ENCODE peak calls at places on chromosomes 5 and 9, in seven cellular contexts. One of them, this sample, is unnamed.

GRCh38 chr5:96885518-96886338 is 9.4 kb downstream of the ERAP2 start:
- DNase-seq in lung: no peak
- DNase-seq in breast epithelium: no peak
- DNase-seq in pancreas: no peak
- DNase-seq in psoas muscle: no peak
- DNase-seq in uterus: no peak
- DNase-seq in osteoblast: no peak
- DNase-seq in this sample: no peak

GRCh38 chr5:664994-665360 is 28.2 kb downstream of the TPPP start:
- DNase-seq in lung: no peak
- DNase-seq in breast epithelium: no peak
- DNase-seq in pancreas: peak
- DNase-seq in psoas muscle: peak
- DNase-seq in uterus: no peak
- DNase-seq in osteoblast: no peak
- DNase-seq in this sample: no peak

GRCh38 chr9:68706579-68707201 is 1.6 kb downstream of the PIP5K1B start:
- DNase-seq in lung: no peak
- DNase-seq in breast epithelium: no peak
- DNase-seq in pancreas: no peak
- DNase-seq in psoas muscle: no peak
- DNase-seq in uterus: no peak
- DNase-seq in osteoblast: no peak
- DNase-seq in this sample: peak

GRCh38 chr5:57777174-57777581 is 294.6 kb upstream of the ACTBL2 start:
- DNase-seq in lung: no peak
- DNase-seq in breast epithelium: no peak
- DNase-seq in pancreas: no peak
- DNase-seq in psoas muscle: no peak
- DNase-seq in uterus: no peak
- DNase-seq in osteoblast: no peak
- DNase-seq in this sample: no peak

GRCh38 chr9:36148652-36149051 is 12.1 kb downstream of the GLIPR2 start:
- DNase-seq in lung: peak
- DNase-seq in breast epithelium: peak
- DNase-seq in pancreas: peak
- DNase-seq in psoas muscle: peak
- DNase-seq in uterus: peak
- DNase-seq in osteoblast: peak
- DNase-seq in this sample: peak

GRCh38 chr9:119736478-119737454 is 367.5 kb upstream of the BRINP1 start:
- DNase-seq in lung: no peak
- DNase-seq in breast epithelium: no peak
- DNase-seq in pancreas: no peak
- DNase-seq in psoas muscle: no peak
- DNase-seq in uterus: no peak
- DNase-seq in osteoblast: peak
- DNase-seq in this sample: peak

GRCh38 chr5:166428264-166428663 is 1863.2 kb upstream of the WWC1 start:
- DNase-seq in lung: no peak
- DNase-seq in breast epithelium: no peak
- DNase-seq in pancreas: no peak
- DNase-seq in psoas muscle: no peak
- DNase-seq in uterus: no peak
- DNase-seq in osteoblast: no peak
- DNase-seq in this sample: no peak

GRCh38 chr9:72315510-72316287 is 49.3 kb downstream of the ZFAND5 start:
- DNase-seq in lung: peak
- DNase-seq in breast epithelium: peak
- DNase-seq in pancreas: no peak
- DNase-seq in psoas muscle: peak
- DNase-seq in uterus: no peak
- DNase-seq in osteoblast: no peak
- DNase-seq in this sample: no peak

GRCh38 chr5:81021951-81022687 is 62.0 kb downstream of the RASGRF2 start:
- DNase-seq in lung: no peak
- DNase-seq in breast epithelium: no peak
- DNase-seq in pancreas: no peak
- DNase-seq in psoas muscle: no peak
- DNase-seq in uterus: no peak
- DNase-seq in osteoblast: no peak
- DNase-seq in this sample: no peak

GRCh38 chr5:170225326-170226137 is 7.3 kb upstream of the C5orf58 start:
- DNase-seq in lung: peak
- DNase-seq in breast epithelium: peak
- DNase-seq in pancreas: peak
- DNase-seq in psoas muscle: peak
- DNase-seq in uterus: peak
- DNase-seq in osteoblast: peak
- DNase-seq in this sample: peak

GRCh38 chr9:98879958-98880300 is 63.8 kb upstream of the COL15A1 start:
- DNase-seq in lung: no peak
- DNase-seq in breast epithelium: no peak
- DNase-seq in pancreas: no peak
- DNase-seq in psoas muscle: peak
- DNase-seq in uterus: peak
- DNase-seq in osteoblast: no peak
- DNase-seq in this sample: no peak

GRCh38 chr5:94314507-94315170 is 303.8 kb downstream of the KIAA0825 start:
- DNase-seq in lung: no peak
- DNase-seq in breast epithelium: no peak
- DNase-seq in pancreas: no peak
- DNase-seq in psoas muscle: no peak
- DNase-seq in uterus: no peak
- DNase-seq in osteoblast: no peak
- DNase-seq in this sample: no peak

GRCh38 chr5:68225188-68225910 is 9.8 kb downstream of the PIK3R1 start:
- DNase-seq in lung: peak
- DNase-seq in breast epithelium: peak
- DNase-seq in pancreas: peak
- DNase-seq in psoas muscle: peak
- DNase-seq in uterus: peak
- DNase-seq in osteoblast: peak
- DNase-seq in this sample: no peak

GRCh38 chr5:137481596-137481995 is 17.5 kb downstream of the SPOCK1 start:
- DNase-seq in lung: no peak
- DNase-seq in breast epithelium: no peak
- DNase-seq in pancreas: no peak
- DNase-seq in psoas muscle: no peak
- DNase-seq in uterus: no peak
- DNase-seq in osteoblast: no peak
- DNase-seq in this sample: no peak

GRCh38 chr5:115831163-115831768 is 10.1 kb downstream of the ATG12 start:
- DNase-seq in lung: no peak
- DNase-seq in breast epithelium: no peak
- DNase-seq in pancreas: no peak
- DNase-seq in psoas muscle: no peak
- DNase-seq in uterus: no peak
- DNase-seq in osteoblast: no peak
- DNase-seq in this sample: no peak

GRCh38 chr9:738209-738915 is 103.1 kb upstream of the DMRT1 start:
- DNase-seq in lung: peak
- DNase-seq in breast epithelium: no peak
- DNase-seq in pancreas: no peak
- DNase-seq in psoas muscle: peak
- DNase-seq in uterus: peak
- DNase-seq in osteoblast: peak
- DNase-seq in this sample: no peak

GRCh38 chr5:119022773-119023172 is 34.4 kb upstream of the DTWD2 start:
- DNase-seq in lung: no peak
- DNase-seq in breast epithelium: no peak
- DNase-seq in pancreas: no peak
- DNase-seq in psoas muscle: no peak
- DNase-seq in uterus: no peak
- DNase-seq in osteoblast: no peak
- DNase-seq in this sample: no peak

GRCh38 chr9:136757751-136758140 is 297 bp downstream of the LCN8 start:
- DNase-seq in lung: no peak
- DNase-seq in breast epithelium: no peak
- DNase-seq in pancreas: no peak
- DNase-seq in psoas muscle: peak
- DNase-seq in uterus: no peak
- DNase-seq in osteoblast: peak
- DNase-seq in this sample: no peak

GRCh38 chr9:71263451-71263850 is 142.0 kb upstream of the TRPM3 start:
- DNase-seq in lung: no peak
- DNase-seq in breast epithelium: no peak
- DNase-seq in pancreas: no peak
- DNase-seq in psoas muscle: no peak
- DNase-seq in uterus: no peak
- DNase-seq in osteoblast: no peak
- DNase-seq in this sample: no peak

GRCh38 chr9:134693011-134693410 is 51.4 kb downstream of the COL5A1 start:
- DNase-seq in lung: no peak
- DNase-seq in breast epithelium: no peak
- DNase-seq in pancreas: no peak
- DNase-seq in psoas muscle: no peak
- DNase-seq in uterus: no peak
- DNase-seq in osteoblast: peak
- DNase-seq in this sample: no peak

GRCh38 chr5:98121036-98121936 is 652.2 kb upstream of the RGMB start:
- DNase-seq in lung: no peak
- DNase-seq in breast epithelium: no peak
- DNase-seq in pancreas: no peak
- DNase-seq in psoas muscle: no peak
- DNase-seq in uterus: no peak
- DNase-seq in osteoblast: no peak
- DNase-seq in this sample: no peak

GRCh38 chr5:1672396-1672795 is 127.2 kb downstream of the MRPL36 start:
- DNase-seq in lung: peak
- DNase-seq in breast epithelium: peak
- DNase-seq in pancreas: no peak
- DNase-seq in psoas muscle: no peak
- DNase-seq in uterus: no peak
- DNase-seq in osteoblast: no peak
- DNase-seq in this sample: no peak

DNA sequence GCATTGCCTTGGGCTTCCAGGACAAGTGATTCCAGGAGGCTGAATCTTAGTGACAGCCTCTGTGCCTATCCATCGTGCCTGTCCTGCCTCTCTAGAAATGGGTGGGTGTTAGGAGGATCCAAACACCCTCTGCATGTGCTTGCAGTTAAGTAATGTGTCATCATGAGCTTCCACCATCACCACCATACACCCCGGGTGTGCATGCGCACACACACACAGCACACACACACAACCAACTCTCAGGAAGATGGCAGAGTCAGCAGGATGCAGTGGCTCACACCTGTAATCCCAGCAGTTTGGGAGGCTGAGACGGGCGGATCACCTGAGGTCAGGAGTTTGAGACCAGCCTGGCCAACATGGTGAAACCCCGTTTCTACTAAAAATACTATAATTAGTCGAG is 22.8 kb upstream of the CERCAM start:
- DNase-seq in lung: no peak
- DNase-seq in breast epithelium: no peak
- DNase-seq in pancreas: no peak
- DNase-seq in psoas muscle: no peak
- DNase-seq in uterus: no peak
- DNase-seq in osteoblast: peak
- DNase-seq in this sample: no peak
- H3K27ac ChIP-seq in lung: no peak
- H3K27ac ChIP-seq in breast epithelium: no peak
- H3K27ac ChIP-seq in pancreas: no peak
- H3K27ac ChIP-seq in psoas muscle: no peak
- H3K27ac ChIP-seq in uterus: no peak
- H3K27ac ChIP-seq in osteoblast: no peak
- H3K27ac ChIP-seq in this sample: no peak

DNA sequence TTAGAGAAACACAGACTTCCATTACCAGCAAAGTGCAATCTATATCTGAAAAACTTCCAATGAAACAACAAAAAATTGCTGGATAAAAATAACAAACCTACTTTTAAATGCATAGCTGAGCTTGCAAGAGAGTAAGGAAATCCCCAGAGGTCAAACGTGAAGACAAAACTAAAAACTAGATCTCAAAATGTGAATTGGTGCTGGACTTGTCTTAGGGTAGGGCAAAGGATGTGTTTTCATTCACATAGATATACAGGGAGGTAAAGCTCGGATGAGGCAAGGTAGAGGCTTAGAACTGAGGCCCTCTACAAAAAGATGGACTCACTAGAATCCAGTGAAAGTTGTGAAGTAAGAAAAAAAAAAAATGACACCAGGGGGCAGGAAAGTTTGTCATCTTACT is 13.6 kb upstream of the RASA1 start:
- DNase-seq in lung: no peak
- DNase-seq in breast epithelium: no peak
- DNase-seq in pancreas: no peak
- DNase-seq in psoas muscle: no peak
- DNase-seq in uterus: no peak
- DNase-seq in osteoblast: no peak
- DNase-seq in this sample: no peak
- TF ChIP-seq CTCF in lung: no peak
- TF ChIP-seq CTCF in breast epithelium: no peak
- TF ChIP-seq CTCF in pancreas: no peak
- TF ChIP-seq CTCF in psoas muscle: no peak
- TF ChIP-seq CTCF in uterus: no peak
- TF ChIP-seq CTCF in osteoblast: no peak
- TF ChIP-seq CTCF in this sample: no peak

GRCh38 chr5:167574381-167574780 is 717.1 kb upstream of the WWC1 start:
- DNase-seq in lung: no peak
- DNase-seq in breast epithelium: no peak
- DNase-seq in pancreas: no peak
- DNase-seq in psoas muscle: no peak
- DNase-seq in uterus: no peak
- DNase-seq in osteoblast: no peak
- DNase-seq in this sample: no peak
- H3K27ac ChIP-seq in lung: no peak
- H3K27ac ChIP-seq in breast epithelium: no peak
- H3K27ac ChIP-seq in pancreas: no peak
- H3K27ac ChIP-seq in psoas muscle: no peak
- H3K27ac ChIP-seq in uterus: no peak
- H3K27ac ChIP-seq in osteoblast: no peak
- H3K27ac ChIP-seq in this sample: no peak

GRCh38 chr5:105952875-105953274 is 1717.9 kb downstream of the EFNA5 start:
- DNase-seq in lung: no peak
- DNase-seq in breast epithelium: no peak
- DNase-seq in pancreas: no peak
- DNase-seq in psoas muscle: no peak
- DNase-seq in uterus: no peak
- DNase-seq in osteoblast: no peak
- DNase-seq in this sample: no peak

GRCh38 chr5:105945203-105945972 is 1725.3 kb downstream of the EFNA5 start:
- DNase-seq in lung: no peak
- DNase-seq in breast epithelium: no peak
- DNase-seq in pancreas: no peak
- DNase-seq in psoas muscle: no peak
- DNase-seq in uterus: no peak
- DNase-seq in osteoblast: no peak
- DNase-seq in this sample: no peak

GRCh38 chr5:105943119-105943518 is 1727.6 kb downstream of the EFNA5 start:
- DNase-seq in lung: no peak
- DNase-seq in breast epithelium: no peak
- DNase-seq in pancreas: no peak
- DNase-seq in psoas muscle: no peak
- DNase-seq in uterus: no peak
- DNase-seq in osteoblast: no peak
- DNase-seq in this sample: no peak

DNA sequence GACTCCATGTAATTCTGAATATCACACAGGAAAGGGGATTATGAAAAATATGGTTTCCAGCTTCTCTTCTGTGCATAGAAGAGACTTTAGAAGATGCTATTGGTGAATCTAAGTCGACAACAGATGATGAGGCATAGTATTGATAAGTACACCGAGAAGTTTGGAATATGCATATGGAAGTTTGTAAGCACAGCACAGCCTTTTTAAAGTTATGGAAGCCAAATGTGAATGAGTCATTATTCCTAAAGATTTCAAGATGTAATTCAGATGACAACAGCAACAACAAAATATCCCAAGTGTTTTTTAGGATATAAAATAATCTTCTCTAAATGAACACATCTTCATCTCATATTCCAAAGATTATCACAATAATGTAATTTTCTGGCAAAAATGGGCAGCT is 1723.3 kb downstream of the EFNA5 start:
- DNase-seq in lung: no peak
- DNase-seq in breast epithelium: no peak
- DNase-seq in pancreas: no peak
- DNase-seq in psoas muscle: no peak
- DNase-seq in uterus: no peak
- DNase-seq in osteoblast: no peak
- DNase-seq in this sample: no peak
- TF ChIP-seq CTCF in lung: no peak
- TF ChIP-seq CTCF in breast epithelium: no peak
- TF ChIP-seq CTCF in pancreas: no peak
- TF ChIP-seq CTCF in psoas muscle: no peak
- TF ChIP-seq CTCF in uterus: no peak
- TF ChIP-seq CTCF in osteoblast: no peak
- TF ChIP-seq CTCF in this sample: no peak